ENCODE peak calls at places on chromosome 18, in ten cellular contexts. H is heart right ventricle; S is body of pancreas; F is left ventricle myocardium inferior; L is CD4-positive, alpha-beta memory T cell; K is CD8-positive, alpha-beta T cell; V is small intestine; I is cardiac muscle cell; P is H9; N is A549. U is an unnamed sample.
A peak's percentile ranks its signal among the peaks of the same experiment; 100 is the strongest.

GRCh38 chr18:34493566-34494358 is 216.3 kb upstream of the DTNA start:
- DNase-seq in H (peak; percentile 43), S (peak; percentile 68), F (peak; percentile 31), L (no peak), K (no peak), V (no peak), I (peak; percentile 10), P (peak; percentile 65), N (no peak), U (no peak)

GRCh38 chr18:77993188-77993981 is 743.7 kb downstream of the GALR1 start:
- DNase-seq in H (no peak), S (no peak), F (no peak), L (no peak), K (no peak), V (no peak), I (no peak), P (no peak), N (no peak), U (no peak)

GRCh38 chr18:25097119-25098114 is 254.5 kb downstream of the ZNF521 start:
- DNase-seq in H (no peak), S (no peak), F (no peak), L (no peak), K (no peak), V (peak; percentile 56), I (peak; percentile 20), P (no peak), N (no peak), U (no peak)

GRCh38 chr18:73896685-73897084 is 250.9 kb downstream of the FBXO15 start:
- DNase-seq in H (no peak), S (no peak), F (no peak), L (no peak), K (no peak), V (no peak), I (no peak), P (no peak), N (no peak), U (peak; percentile 56)

GRCh38 chr18:48800877-48801727 is 149.7 kb downstream of the SMAD7 start:
- DNase-seq in H (no peak), S (peak; percentile 8), F (peak; percentile 10), L (no peak), K (peak; percentile 37), V (no peak), I (no peak), P (peak; percentile 11), N (no peak), U (no peak)

GRCh38 chr18:13260927-13261471 is 42.4 kb downstream of the LDLRAD4 start:
- DNase-seq in H (no peak), S (no peak), F (no peak), L (no peak), K (no peak), V (no peak), I (no peak), P (no peak), N (no peak), U (no peak)

GRCh38 chr18:37355772-37356171 is 209.8 kb downstream of the CELF4 start:
- DNase-seq in H (no peak), S (no peak), F (no peak), L (no peak), K (no peak), V (no peak), I (no peak), P (no peak), N (no peak), U (no peak)

GRCh38 chr18:35267809-35268208 is 22.2 kb downstream of the ZSCAN30 start:
- DNase-seq in H (peak; percentile 35), S (peak; percentile 35), F (peak; percentile 33), L (peak; percentile 17), K (peak; percentile 55), V (peak; percentile 80), I (no peak), P (no peak), N (no peak), U (no peak)

GRCh38 chr18:46322941-46323340 is 218.8 kb downstream of the HAUS1 start:
- DNase-seq in H (no peak), S (no peak), F (no peak), L (no peak), K (no peak), V (no peak), I (no peak), P (no peak), N (no peak), U (no peak)

GRCh38 chr18:46320928-46321855 is 217.0 kb downstream of the HAUS1 start:
- DNase-seq in H (no peak), S (no peak), F (no peak), L (no peak), K (no peak), V (no peak), I (peak; percentile 65), P (no peak), N (no peak), U (no peak)

GRCh38 chr18:46324087-46324486 is 219.9 kb downstream of the HAUS1 start:
- DNase-seq in H (no peak), S (no peak), F (no peak), L (no peak), K (no peak), V (no peak), I (no peak), P (no peak), N (no peak), U (no peak)

GRCh38 chr18:46321954-46322353 is 217.8 kb downstream of the HAUS1 start:
- DNase-seq in H (no peak), S (no peak), F (no peak), L (no peak), K (no peak), V (no peak), I (no peak), P (peak; percentile 60), N (no peak), U (no peak)

GRCh38 chr18:46322411-46322891 is 218.3 kb downstream of the HAUS1 start:
- DNase-seq in H (no peak), S (no peak), F (no peak), L (no peak), K (no peak), V (no peak), I (no peak), P (no peak), N (peak; percentile 24), U (no peak)
- H3K4me1 ChIP-seq in H (no peaks in the 10 kb centered on the region), S (no peaks in the 10 kb centered on the region), F (no peaks in the 10 kb centered on the region), L (no peaks in the 10 kb centered on the region), K (no peaks in the 10 kb centered on the region), V (no peaks in the 10 kb centered on the region), I (peaks cover 24% of the 10 kb centered on the region), P (peaks cover 8% of the 10 kb centered on the region), N (peaks cover 27% of the 10 kb centered on the region), U (peaks cover 5% of the 10 kb centered on the region)

GRCh38 chr18:31648966-31649429 is 35.4 kb downstream of the B4GALT6 start:
- DNase-seq in H (no peak), S (no peak), F (no peak), L (no peak), K (no peak), V (peak; percentile 62), I (peak; percentile 36), P (no peak), N (peak; percentile 50), U (no peak)
- H3K4me1 ChIP-seq in H (no peaks in the 10 kb centered on the region), S (no peaks in the 10 kb centered on the region), F (no peaks in the 10 kb centered on the region), L (no peaks in the 10 kb centered on the region), K (no peaks in the 10 kb centered on the region), V (peaks cover 9% of the 10 kb centered on the region), I (no peaks in the 10 kb centered on the region), P (peaks cover 10% of the 10 kb centered on the region), N (peaks cover 25% of the 10 kb centered on the region), U (peaks cover 9% of the 10 kb centered on the region)

GRCh38 chr18:42418121-42418520 is 463.1 kb downstream of the PIK3C3 start:
- DNase-seq in H (no peak), S (no peak), F (no peak), L (no peak), K (no peak), V (no peak), I (no peak), P (no peak), N (no peak), U (no peak)
- H3K4me1 ChIP-seq in H (no peaks in the 10 kb centered on the region), S (no peaks in the 10 kb centered on the region), F (no peaks in the 10 kb centered on the region), L (no peaks in the 10 kb centered on the region), K (no peaks in the 10 kb centered on the region), V (no peaks in the 10 kb centered on the region), I (no peaks in the 10 kb centered on the region), P (no peaks in the 10 kb centered on the region), N (no peaks in the 10 kb centered on the region), U (no peaks in the 10 kb centered on the region)

GRCh38 chr18:79949571-79950439 is 1.6 kb downstream of the SLC66A2 start:
- DNase-seq in H (peak; percentile 45), S (no peak), F (peak; percentile 60), L (no peak), K (no peak), V (no peak), I (no peak), P (peak; percentile 4), N (no peak), U (peak; percentile 97)
- H3K4me1 ChIP-seq in H (peaks cover 55% of the 10 kb centered on the region), S (peaks cover 52% of the 10 kb centered on the region), F (peaks cover 67% of the 10 kb centered on the region), L (peaks cover 36% of the 10 kb centered on the region), K (peaks cover 32% of the 10 kb centered on the region), V (no peaks in the 10 kb centered on the region), I (peaks cover 5% of the 10 kb centered on the region), P (no peaks in the 10 kb centered on the region), N (no peaks in the 10 kb centered on the region), U (peaks cover 63% of the 10 kb centered on the region)

DNA sequence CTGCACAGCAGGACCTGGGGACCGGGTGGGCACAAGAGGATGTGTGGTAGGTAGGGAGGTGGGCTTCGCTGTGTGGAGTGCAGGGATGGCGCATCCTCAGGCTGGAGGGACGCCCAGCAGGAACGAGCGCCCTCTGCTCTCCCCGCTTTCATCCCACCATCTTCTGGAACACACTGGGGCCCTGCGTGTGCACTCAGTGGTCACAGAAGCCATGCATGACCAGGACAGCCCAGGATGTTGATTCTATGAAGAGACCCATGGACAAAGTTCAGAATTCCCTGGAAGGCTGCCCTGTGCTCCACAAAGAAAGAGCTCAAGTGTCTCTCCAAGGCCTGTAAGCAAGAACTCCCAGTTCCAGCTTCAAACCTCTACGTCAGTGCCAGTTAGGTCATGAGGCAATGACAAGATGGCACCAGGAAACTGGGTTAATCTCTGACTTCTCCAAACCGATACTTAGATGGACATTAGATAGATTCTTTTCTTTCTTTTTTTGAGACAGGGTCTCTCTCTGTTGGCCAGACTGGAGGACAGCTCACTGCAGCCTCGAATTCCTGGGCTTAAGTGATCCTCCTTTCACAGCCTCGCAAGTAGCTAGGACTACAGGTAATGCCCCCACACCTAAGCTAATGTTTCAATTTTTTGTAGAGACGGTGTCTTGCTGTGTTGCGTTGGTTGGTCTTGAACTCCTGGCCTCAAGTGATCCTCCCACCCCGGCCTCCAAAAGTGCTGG is 3.4 kb downstream of the SLC66A2 start:
- DNase-seq in H (no peak), S (no peak), F (no peak), L (no peak), K (no peak), V (peak; percentile 54), I (no peak), P (no peak), N (no peak), U (no peak)
- H3K4me1 ChIP-seq in H (peaks cover 63% of the 10 kb centered on the region), S (peaks cover 69% of the 10 kb centered on the region), F (peaks cover 83% of the 10 kb centered on the region), L (peaks cover 47% of the 10 kb centered on the region), K (peaks cover 44% of the 10 kb centered on the region), V (no peaks in the 10 kb centered on the region), I (peaks cover 1% of the 10 kb centered on the region), P (no peaks in the 10 kb centered on the region), N (no peaks in the 10 kb centered on the region), U (peaks cover 53% of the 10 kb centered on the region)

GRCh38 chr18:76483780-76484179 is 11.3 kb downstream of the ZNF516 start:
- DNase-seq in H (no peak), S (peak; percentile 35), F (no peak), L (no peak), K (no peak), V (peak; percentile 92), I (no peak), P (no peak), N (no peak), U (no peak)
- H3K4me1 ChIP-seq in H (peaks cover 16% of the 10 kb centered on the region), S (peaks cover 22% of the 10 kb centered on the region), F (peaks cover 11% of the 10 kb centered on the region), L (no peaks in the 10 kb centered on the region), K (no peaks in the 10 kb centered on the region), V (no peaks in the 10 kb centered on the region), I (peaks cover 13% of the 10 kb centered on the region), P (peaks cover 16% of the 10 kb centered on the region), N (peaks cover 3% of the 10 kb centered on the region), U (peaks cover 59% of the 10 kb centered on the region)

GRCh38 chr18:46264255-46264654 is 160.1 kb downstream of the HAUS1 start:
- DNase-seq in H (no peak), S (no peak), F (no peak), L (peak; percentile 65), K (no peak), V (no peak), I (peak; percentile 64), P (no peak), N (peak; percentile 42), U (no peak)
- H3K4me1 ChIP-seq in H (peaks cover 79% of the 10 kb centered on the region), S (no peaks in the 10 kb centered on the region), F (peaks cover 89% of the 10 kb centered on the region), L (peaks cover 22% of the 10 kb centered on the region), K (no peaks in the 10 kb centered on the region), V (no peaks in the 10 kb centered on the region), I (peaks cover 27% of the 10 kb centered on the region), P (peaks cover 34% of the 10 kb centered on the region), N (no peaks in the 10 kb centered on the region), U (peaks cover 36% of the 10 kb centered on the region)

U was measured in Karpas-422.